ENCODE peak calls at places on chromosomes 16 and 17, in seven cellular contexts. One of them, this sample, is unnamed.

GRCh38 chr17:76820523-76820922 is 47.7 kb upstream of the MGAT5B start:
- DNase-seq in upper lobe of left lung: no peak
- DNase-seq in GM23338: no peak
- DNase-seq in transverse colon: no peak
- DNase-seq in HCT116: no peak
- DNase-seq in prostate gland: no peak
- DNase-seq in Panc1: no peak
- DNase-seq in this sample: no peak

GRCh38 chr16:68786685-68787418 is 49.8 kb downstream of the CDH1 start:
- DNase-seq in prostate gland: peak
- DNase-seq in Panc1: no peak
- DNase-seq in GM23338: no peak
- DNase-seq in HCT116: no peak
- DNase-seq in transverse colon: peak
- DNase-seq in upper lobe of left lung: no peak
- DNase-seq in this sample: no peak

GRCh38 chr17:76382803-76383644 is 1.4 kb upstream of the SPHK1 start:
- DNase-seq in transverse colon: peak
- DNase-seq in upper lobe of left lung: peak
- DNase-seq in GM23338: peak
- DNase-seq in prostate gland: peak
- DNase-seq in HCT116: no peak
- DNase-seq in Panc1: no peak
- DNase-seq in this sample: no peak

GRCh38 chr16:54817432-54817831 is 113.2 kb upstream of the IRX5 start:
- DNase-seq in prostate gland: no peak
- DNase-seq in transverse colon: no peak
- DNase-seq in Panc1: no peak
- DNase-seq in GM23338: peak
- DNase-seq in HCT116: no peak
- DNase-seq in upper lobe of left lung: peak
- DNase-seq in this sample: peak

GRCh38 chr16:8571061-8571596 is 19.2 kb downstream of the TMEM114 start:
- DNase-seq in upper lobe of left lung: no peak
- DNase-seq in HCT116: no peak
- DNase-seq in GM23338: peak
- DNase-seq in Panc1: no peak
- DNase-seq in transverse colon: no peak
- DNase-seq in prostate gland: no peak
- DNase-seq in this sample: no peak

GRCh38 chr17:8005951-8006730 is 3.7 kb downstream of the GUCY2D start:
- DNase-seq in prostate gland: no peak
- DNase-seq in Panc1: no peak
- DNase-seq in GM23338: peak
- DNase-seq in HCT116: no peak
- DNase-seq in upper lobe of left lung: no peak
- DNase-seq in transverse colon: no peak
- DNase-seq in this sample: no peak

GRCh38 chr17:40794466-40794865 is 5.3 kb downstream of the KRT28 start:
- DNase-seq in HCT116: no peak
- DNase-seq in GM23338: no peak
- DNase-seq in upper lobe of left lung: no peak
- DNase-seq in prostate gland: no peak
- DNase-seq in Panc1: no peak
- DNase-seq in transverse colon: no peak
- DNase-seq in this sample: no peak

GRCh38 chr17:7835818-7836595 is 2.0 kb downstream of the KDM6B start:
- DNase-seq in Panc1: no peak
- DNase-seq in HCT116: no peak
- DNase-seq in prostate gland: peak
- DNase-seq in transverse colon: peak
- DNase-seq in upper lobe of left lung: peak
- DNase-seq in GM23338: peak
- DNase-seq in this sample: peak

GRCh38 chr17:82605939-82606600 is 42.2 kb downstream of the WDR45B start:
- DNase-seq in prostate gland: peak
- DNase-seq in upper lobe of left lung: no peak
- DNase-seq in HCT116: no peak
- DNase-seq in transverse colon: no peak
- DNase-seq in Panc1: no peak
- DNase-seq in GM23338: no peak
- DNase-seq in this sample: no peak

GRCh38 chr16:53224932-53225533 is 170.2 kb downstream of the CHD9 start:
- DNase-seq in GM23338: no peak
- DNase-seq in transverse colon: no peak
- DNase-seq in Panc1: no peak
- DNase-seq in HCT116: no peak
- DNase-seq in upper lobe of left lung: peak
- DNase-seq in prostate gland: no peak
- DNase-seq in this sample: no peak

GRCh38 chr16:20944861-20945390 is 44.4 kb downstream of the LYRM1 start:
- DNase-seq in prostate gland: no peak
- DNase-seq in transverse colon: no peak
- DNase-seq in GM23338: peak
- DNase-seq in Panc1: peak
- DNase-seq in HCT116: no peak
- DNase-seq in upper lobe of left lung: no peak
- DNase-seq in this sample: no peak

GRCh38 chr16:58128721-58129096 is 472 bp downstream of the CFAP20 start:
- DNase-seq in GM23338: peak
- DNase-seq in HCT116: no peak
- DNase-seq in Panc1: no peak
- DNase-seq in transverse colon: no peak
- DNase-seq in prostate gland: no peak
- DNase-seq in upper lobe of left lung: no peak
- DNase-seq in this sample: no peak

GRCh38 chr17:66841328-66841727 is 6.4 kb downstream of the CACNG5 start:
- DNase-seq in upper lobe of left lung: no peak
- DNase-seq in Panc1: no peak
- DNase-seq in prostate gland: no peak
- DNase-seq in transverse colon: no peak
- DNase-seq in HCT116: no peak
- DNase-seq in GM23338: peak
- DNase-seq in this sample: no peak

GRCh38 chr16:4327782-4328579 is 12.1 kb downstream of the GLIS2 start:
- DNase-seq in prostate gland: peak
- DNase-seq in GM23338: peak
- DNase-seq in upper lobe of left lung: peak
- DNase-seq in transverse colon: peak
- DNase-seq in HCT116: no peak
- DNase-seq in Panc1: no peak
- DNase-seq in this sample: peak

GRCh38 chr16:87939562-87940423 is 3.5 kb upstream of the CA5A start:
- DNase-seq in HCT116: no peak
- DNase-seq in Panc1: no peak
- DNase-seq in transverse colon: no peak
- DNase-seq in GM23338: peak
- DNase-seq in upper lobe of left lung: no peak
- DNase-seq in prostate gland: no peak
- DNase-seq in this sample: no peak

GRCh38 chr17:75601057-75601987 is 13.7 kb downstream of the MYO15B start:
- DNase-seq in HCT116: peak
- DNase-seq in prostate gland: no peak
- DNase-seq in GM23338: peak
- DNase-seq in upper lobe of left lung: peak
- DNase-seq in transverse colon: peak
- DNase-seq in Panc1: peak
- DNase-seq in this sample: no peak

GRCh38 chr16:1414532-1415265 is at the start of gene UNKL:
- DNase-seq in transverse colon: peak
- DNase-seq in upper lobe of left lung: peak
- DNase-seq in Panc1: no peak
- DNase-seq in GM23338: peak
- DNase-seq in HCT116: no peak
- DNase-seq in prostate gland: peak
- DNase-seq in this sample: no peak

GRCh38 chr17:16298140-16298662 is 55.1 kb downstream of the CENPV start:
- DNase-seq in Panc1: no peak
- DNase-seq in upper lobe of left lung: no peak
- DNase-seq in transverse colon: no peak
- DNase-seq in prostate gland: no peak
- DNase-seq in HCT116: no peak
- DNase-seq in GM23338: no peak
- DNase-seq in this sample: no peak

GRCh38 chr17:36888236-36888957 is 48.9 kb upstream of the LHX1 start:
- DNase-seq in Panc1: no peak
- DNase-seq in HCT116: no peak
- DNase-seq in transverse colon: no peak
- DNase-seq in upper lobe of left lung: no peak
- DNase-seq in GM23338: no peak
- DNase-seq in prostate gland: no peak
- DNase-seq in this sample: no peak

GRCh38 chr17:77810536-77810935 is 148.0 kb upstream of the TNRC6C start:
- DNase-seq in prostate gland: no peak
- DNase-seq in GM23338: no peak
- DNase-seq in transverse colon: peak
- DNase-seq in HCT116: no peak
- DNase-seq in Panc1: no peak
- DNase-seq in upper lobe of left lung: no peak
- DNase-seq in this sample: no peak

GRCh38 chr16:72877374-72878028 is 170.4 kb downstream of the ZFHX3 start:
- DNase-seq in upper lobe of left lung: no peak
- DNase-seq in Panc1: no peak
- DNase-seq in HCT116: peak
- DNase-seq in prostate gland: no peak
- DNase-seq in GM23338: no peak
- DNase-seq in transverse colon: no peak
- DNase-seq in this sample: no peak

GRCh38 chr16:83954577-83955016 is 1.6 kb downstream of the OSGIN1 start:
- DNase-seq in prostate gland: no peak
- DNase-seq in HCT116: peak
- DNase-seq in Panc1: no peak
- DNase-seq in transverse colon: peak
- DNase-seq in GM23338: peak
- DNase-seq in upper lobe of left lung: peak
- DNase-seq in this sample: no peak
- TF ChIP-seq POLR2AphosphoS5 in prostate gland: peak
- TF ChIP-seq POLR2AphosphoS5 in HCT116: no peak
- TF ChIP-seq POLR2AphosphoS5 in Panc1: no peak
- TF ChIP-seq POLR2AphosphoS5 in transverse colon: peak
- TF ChIP-seq POLR2AphosphoS5 in GM23338: no peak
- TF ChIP-seq POLR2AphosphoS5 in upper lobe of left lung: no peak
- TF ChIP-seq POLR2AphosphoS5 in this sample: no peak

DNA sequence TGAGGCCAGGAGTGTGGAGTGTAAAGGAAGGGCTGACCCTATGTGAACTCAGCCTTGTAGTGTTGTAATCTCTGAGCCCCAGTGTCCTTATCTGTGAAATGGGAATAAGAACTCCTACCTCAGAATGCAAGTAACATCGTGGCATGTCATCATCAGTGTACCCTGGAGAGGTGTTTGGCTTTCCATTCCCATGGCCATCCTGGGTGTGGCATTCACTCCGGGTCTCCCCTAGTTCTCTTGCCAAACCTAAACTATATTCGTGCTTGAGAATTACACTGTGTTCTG is 1.9 kb downstream of the NXPH3 start:
- DNase-seq in GM23338: no peak
- DNase-seq in transverse colon: no peak
- DNase-seq in Panc1: no peak
- DNase-seq in HCT116: no peak
- DNase-seq in upper lobe of left lung: no peak
- DNase-seq in prostate gland: no peak
- DNase-seq in this sample: no peak
- TF ChIP-seq CTCF in GM23338: no peak
- TF ChIP-seq CTCF in transverse colon: no peak
- TF ChIP-seq CTCF in Panc1: no peak
- TF ChIP-seq CTCF in HCT116: no peak
- TF ChIP-seq CTCF in upper lobe of left lung: no peak
- TF ChIP-seq CTCF in prostate gland: no peak
- TF ChIP-seq CTCF in this sample: no peak

GRCh38 chr16:46686815-46687473 is 2.0 kb downstream of the VPS35 start:
- DNase-seq in transverse colon: no peak
- DNase-seq in prostate gland: no peak
- DNase-seq in upper lobe of left lung: no peak
- DNase-seq in GM23338: no peak
- DNase-seq in HCT116: no peak
- DNase-seq in Panc1: no peak
- DNase-seq in this sample: no peak
- H3K4me3 ChIP-seq in transverse colon: no peak
- H3K4me3 ChIP-seq in prostate gland: no peak
- H3K4me3 ChIP-seq in upper lobe of left lung: no peak
- H3K4me3 ChIP-seq in GM23338: peak
- H3K4me3 ChIP-seq in HCT116: no peak
- H3K4me3 ChIP-seq in Panc1: peak
- H3K4me3 ChIP-seq in this sample: peak

GRCh38 chr17:17681187-17681743 is at the start of gene RAI1:
- DNase-seq in Panc1: no peak
- DNase-seq in HCT116: no peak
- DNase-seq in upper lobe of left lung: peak
- DNase-seq in GM23338: peak
- DNase-seq in transverse colon: peak
- DNase-seq in prostate gland: peak
- DNase-seq in this sample: peak
- TF ChIP-seq POLR2AphosphoS5 in Panc1: no peak
- TF ChIP-seq POLR2AphosphoS5 in HCT116: no peak
- TF ChIP-seq POLR2AphosphoS5 in upper lobe of left lung: peak
- TF ChIP-seq POLR2AphosphoS5 in GM23338: no peak
- TF ChIP-seq POLR2AphosphoS5 in transverse colon: peak
- TF ChIP-seq POLR2AphosphoS5 in prostate gland: peak
- TF ChIP-seq POLR2AphosphoS5 in this sample: no peak

DNA sequence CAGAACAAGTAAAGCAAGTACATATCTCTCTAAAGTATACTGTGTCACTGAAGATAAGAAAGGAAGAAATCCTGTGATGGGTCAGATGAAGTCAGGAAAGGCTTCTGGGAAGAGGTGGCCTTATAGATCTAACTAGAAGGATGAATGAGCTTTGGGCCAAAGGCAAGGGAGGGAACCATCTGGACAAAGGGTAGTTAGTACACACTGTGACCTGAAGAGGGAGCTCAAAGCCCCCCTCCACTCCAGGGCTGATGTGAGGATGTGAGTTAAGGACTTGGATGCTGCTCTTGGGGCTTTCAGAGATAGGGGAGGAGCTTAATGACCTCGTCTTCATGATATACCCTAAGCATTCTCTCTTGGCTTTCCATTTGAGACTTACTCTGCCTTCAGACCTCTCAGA is 185.3 kb upstream of the CACNG3 start:
- DNase-seq in GM23338: peak
- DNase-seq in upper lobe of left lung: no peak
- DNase-seq in prostate gland: no peak
- DNase-seq in Panc1: peak
- DNase-seq in transverse colon: no peak
- DNase-seq in HCT116: peak
- DNase-seq in this sample: no peak
- TF ChIP-seq CTCF in GM23338: peak
- TF ChIP-seq CTCF in upper lobe of left lung: no peak
- TF ChIP-seq CTCF in prostate gland: no peak
- TF ChIP-seq CTCF in Panc1: peak
- TF ChIP-seq CTCF in transverse colon: no peak
- TF ChIP-seq CTCF in HCT116: peak
- TF ChIP-seq CTCF in this sample: no peak

GRCh38 chr16:81180578-81180977 is 57.9 kb upstream of the BCO1 start:
- DNase-seq in GM23338: no peak
- DNase-seq in HCT116: no peak
- DNase-seq in prostate gland: no peak
- DNase-seq in transverse colon: no peak
- DNase-seq in upper lobe of left lung: no peak
- DNase-seq in Panc1: no peak
- DNase-seq in this sample: no peak
- H3K4me3 ChIP-seq in GM23338: peak
- H3K4me3 ChIP-seq in HCT116: peak
- H3K4me3 ChIP-seq in prostate gland: no peak
- H3K4me3 ChIP-seq in transverse colon: no peak
- H3K4me3 ChIP-seq in upper lobe of left lung: peak
- H3K4me3 ChIP-seq in Panc1: no peak
- H3K4me3 ChIP-seq in this sample: peak

This sample was measured in breast epithelium.